ENCODE peak calls at places on chromosome 21, in ten cellular contexts. C, Z, D, K, N, L, P, F, T and H are unnamed samples.

GRCh38 chr21:34126691-34127090 is 53.3 kb downstream of the MRPS6 start:
- DNase-seq in C (no peak), Z (no peak), D (no peak), K (no peak), N (no peak), L (peak; percentile 93), P (no peak), F (no peak), T (no peak), H (no peak)

GRCh38 chr21:42815217-42815616 is 64.1 kb downstream of the WDR4 start:
- DNase-seq in C (no peak), Z (no peak), D (no peak), K (no peak), N (no peak), L (no peak), P (no peak), F (peak; percentile 25), T (no peak), H (no peak)

GRCh38 chr21:32578107-32578691 is 7.1 kb downstream of the TCP10L start:
- DNase-seq in C (no peak), Z (no peak), D (no peak), K (no peak), N (no peak), L (peak; percentile 38), P (no peak), F (peak; percentile 65), T (no peak), H (peak; percentile 26)

GRCh38 chr21:27477321-27477720 is 510.4 kb upstream of the ADAMTS5 start:
- DNase-seq in C (no peak), Z (no peak), D (no peak), K (no peak), N (no peak), L (no peak), P (no peak), F (no peak), T (no peak), H (no peak)

GRCh38 chr21:35328856-35329455 is 279.9 kb upstream of the RUNX1 start:
- DNase-seq in C (no peak), Z (no peak), D (no peak), K (no peak), N (no peak), L (no peak), P (no peak), F (no peak), T (no peak), H (no peak)

GRCh38 chr21:43340491-43341348 is 86.2 kb downstream of the SIK1 start:
- DNase-seq in C (no peak), Z (no peak), D (no peak), K (no peak), N (no peak), L (peak; percentile 84), P (no peak), F (no peak), T (no peak), H (peak; percentile 85)

GRCh38 chr21:34020005-34020847 is 53.2 kb upstream of the MRPS6 start:
- DNase-seq in C (no peak), Z (peak; percentile 56), D (no peak), K (no peak), N (peak; percentile 58), L (peak; percentile 19), P (no peak), F (peak; percentile 99), T (no peak), H (no peak)

GRCh38 chr21:33938381-33938780 is 22.8 kb upstream of the ATP5PO start:
- DNase-seq in C (no peak), Z (no peak), D (no peak), K (no peak), N (no peak), L (no peak), P (no peak), F (no peak), T (no peak), H (no peak)

GRCh38 chr21:44537930-44538911 is 1.8 kb downstream of the KRTAP10-1 start:
- DNase-seq in C (no peak), Z (no peak), D (no peak), K (no peak), N (no peak), L (no peak), P (no peak), F (no peak), T (no peak), H (no peak)

GRCh38 chr21:33541105-33541711 is 709 bp downstream of the GART start:
- DNase-seq in C (no peak), Z (no peak), D (no peak), K (no peak), N (peak; percentile 27), L (peak; percentile 20), P (no peak), F (peak; percentile 68), T (no peak), H (peak; percentile 30)

GRCh38 chr21:29715089-29715488 is 224.7 kb downstream of the GRIK1 start:
- DNase-seq in C (no peak), Z (no peak), D (no peak), K (no peak), N (no peak), L (no peak), P (no peak), F (no peak), T (no peak), H (no peak)

GRCh38 chr21:19853709-19854575 is 1144.3 kb upstream of the NCAM2 start:
- DNase-seq in C (peak; percentile 64), Z (no peak), D (no peak), K (no peak), N (no peak), L (no peak), P (no peak), F (peak; percentile 96), T (no peak), H (no peak)

GRCh38 chr21:34220556-34221195 is 143.1 kb upstream of the KCNE2 start:
- DNase-seq in C (no peak), Z (no peak), D (no peak), K (no peak), N (no peak), L (no peak), P (no peak), F (no peak), T (no peak), H (no peak)

GRCh38 chr21:45869121-45870007 is 112.2 kb upstream of the COL6A1 start:
- DNase-seq in C (peak; percentile 65), Z (no peak), D (no peak), K (no peak), N (no peak), L (peak; percentile 6), P (no peak), F (no peak), T (no peak), H (peak; percentile 33)

GRCh38 chr21:45868488-45868887 is 113.1 kb upstream of the COL6A1 start:
- DNase-seq in C (peak; percentile 61), Z (no peak), D (no peak), K (no peak), N (no peak), L (no peak), P (no peak), F (no peak), T (no peak), H (no peak)

GRCh38 chr21:28311776-28312175 is 680.9 kb downstream of the LTN1 start:
- DNase-seq in C (no peak), Z (no peak), D (no peak), K (no peak), N (no peak), L (no peak), P (no peak), F (no peak), T (no peak), H (peak; percentile 7)

GRCh38 chr21:17002628-17003027 is 510.2 kb upstream of the CXADR start:
- DNase-seq in C (no peak), Z (no peak), D (no peak), K (no peak), N (no peak), L (no peak), P (no peak), F (no peak), T (no peak), H (no peak)

GRCh38 chr21:17463441-17463840 is 49.4 kb upstream of the CXADR start:
- DNase-seq in C (no peak), Z (no peak), D (no peak), K (no peak), N (no peak), L (peak; percentile 70), P (no peak), F (no peak), T (no peak), H (no peak)

GRCh38 chr21:32335601-32336575 is 37.2 kb downstream of the MRAP start:
- DNase-seq in C (no peak), Z (no peak), D (no peak), K (no peak), N (no peak), L (no peak), P (no peak), F (peak; percentile 20), T (no peak), H (no peak)